ENCODE peak calls at places on chromosomes 13 and 19, in ten cellular contexts. One of them, this sample, is unnamed.

GRCh38 chr13:41631296-41631965 is 174.1 kb downstream of the RGCC start:
- DNase-seq in psoas muscle: no peak
- DNase-seq in stimulated activated CD4-positive, alpha-beta T cell treated with anti-CD3 and anti-CD28 coated beads, TNF-alpha, amount 100 ng/mL, for 1 hour: no peak
- DNase-seq in T1000: no peak
- DNase-seq in HFFc6: no peak
- DNase-seq in uterus: no peak
- DNase-seq in activated CD8-positive, alpha-beta memory T cell treated with anti-CD3 and anti-CD28 coated beads for 1 hour: no peak
- DNase-seq in NCI-H146: no peak
- DNase-seq in ELR: peak; percentile 79
- DNase-seq in GM10248: no peak
- DNase-seq in this sample: no peak

GRCh38 chr19:55345101-55345817 is 5.6 kb downstream of the KMT5C start:
- DNase-seq in HFFc6: no peak
- DNase-seq in NCI-H146: no peak
- DNase-seq in psoas muscle: no peak
- DNase-seq in ELR: no peak
- DNase-seq in T1000: no peak
- DNase-seq in uterus: no peak
- DNase-seq in GM10248: no peak
- DNase-seq in activated CD8-positive, alpha-beta memory T cell treated with anti-CD3 and anti-CD28 coated beads for 1 hour: no peak
- DNase-seq in stimulated activated CD4-positive, alpha-beta T cell treated with anti-CD3 and anti-CD28 coated beads, TNF-alpha, amount 100 ng/mL, for 1 hour: no peak
- DNase-seq in this sample: no peak

GRCh38 chr13:98370806-98371553 is 193.9 kb upstream of the RNF113B start:
- DNase-seq in activated CD8-positive, alpha-beta memory T cell treated with anti-CD3 and anti-CD28 coated beads for 1 hour: no peak
- DNase-seq in uterus: peak; percentile 72
- DNase-seq in GM10248: no peak
- DNase-seq in psoas muscle: peak; percentile 61
- DNase-seq in T1000: no peak
- DNase-seq in ELR: peak; percentile 68
- DNase-seq in NCI-H146: no peak
- DNase-seq in HFFc6: peak; percentile 86
- DNase-seq in stimulated activated CD4-positive, alpha-beta T cell treated with anti-CD3 and anti-CD28 coated beads, TNF-alpha, amount 100 ng/mL, for 1 hour: no peak
- DNase-seq in this sample: no peak

GRCh38 chr13:109165417-109165904 is 536.0 kb downstream of the MYO16 start:
- DNase-seq in T1000: no peak
- DNase-seq in uterus: no peak
- DNase-seq in ELR: no peak
- DNase-seq in stimulated activated CD4-positive, alpha-beta T cell treated with anti-CD3 and anti-CD28 coated beads, TNF-alpha, amount 100 ng/mL, for 1 hour: no peak
- DNase-seq in HFFc6: no peak
- DNase-seq in activated CD8-positive, alpha-beta memory T cell treated with anti-CD3 and anti-CD28 coated beads for 1 hour: no peak
- DNase-seq in NCI-H146: no peak
- DNase-seq in psoas muscle: no peak
- DNase-seq in GM10248: no peak
- DNase-seq in this sample: no peak

GRCh38 chr13:51769455-51770127 is 34.4 kb downstream of the DHRS12 start:
- DNase-seq in NCI-H146: no peak
- DNase-seq in GM10248: no peak
- DNase-seq in T1000: no peak
- DNase-seq in uterus: peak; percentile 86
- DNase-seq in psoas muscle: peak; percentile 84
- DNase-seq in activated CD8-positive, alpha-beta memory T cell treated with anti-CD3 and anti-CD28 coated beads for 1 hour: no peak
- DNase-seq in stimulated activated CD4-positive, alpha-beta T cell treated with anti-CD3 and anti-CD28 coated beads, TNF-alpha, amount 100 ng/mL, for 1 hour: no peak
- DNase-seq in HFFc6: no peak
- DNase-seq in ELR: no peak
- DNase-seq in this sample: no peak

GRCh38 chr13:72696590-72696989 is 30.8 kb downstream of the MZT1 start:
- DNase-seq in ELR: peak; percentile 59
- DNase-seq in NCI-H146: peak; percentile 14
- DNase-seq in uterus: no peak
- DNase-seq in T1000: no peak
- DNase-seq in psoas muscle: no peak
- DNase-seq in HFFc6: peak; percentile 8
- DNase-seq in GM10248: no peak
- DNase-seq in activated CD8-positive, alpha-beta memory T cell treated with anti-CD3 and anti-CD28 coated beads for 1 hour: no peak
- DNase-seq in stimulated activated CD4-positive, alpha-beta T cell treated with anti-CD3 and anti-CD28 coated beads, TNF-alpha, amount 100 ng/mL, for 1 hour: no peak
- DNase-seq in this sample: no peak

GRCh38 chr13:51731759-51732158 is 72.2 kb downstream of the DHRS12 start:
- DNase-seq in ELR: peak; percentile 51
- DNase-seq in psoas muscle: no peak
- DNase-seq in activated CD8-positive, alpha-beta memory T cell treated with anti-CD3 and anti-CD28 coated beads for 1 hour: no peak
- DNase-seq in uterus: no peak
- DNase-seq in NCI-H146: no peak
- DNase-seq in HFFc6: peak; percentile 48
- DNase-seq in stimulated activated CD4-positive, alpha-beta T cell treated with anti-CD3 and anti-CD28 coated beads, TNF-alpha, amount 100 ng/mL, for 1 hour: no peak
- DNase-seq in T1000: no peak
- DNase-seq in GM10248: no peak
- DNase-seq in this sample: no peak

GRCh38 chr13:94617389-94618000 is 15.8 kb downstream of the GPR180 start:
- DNase-seq in HFFc6: no peak
- DNase-seq in T1000: no peak
- DNase-seq in ELR: peak; percentile 44
- DNase-seq in NCI-H146: peak; percentile 42
- DNase-seq in activated CD8-positive, alpha-beta memory T cell treated with anti-CD3 and anti-CD28 coated beads for 1 hour: no peak
- DNase-seq in GM10248: no peak
- DNase-seq in psoas muscle: no peak
- DNase-seq in stimulated activated CD4-positive, alpha-beta T cell treated with anti-CD3 and anti-CD28 coated beads, TNF-alpha, amount 100 ng/mL, for 1 hour: no peak
- DNase-seq in uterus: no peak
- DNase-seq in this sample: no peak

GRCh38 chr13:71213252-71213821 is 653.7 kb downstream of the DACH1 start:
- DNase-seq in T1000: no peak
- DNase-seq in HFFc6: no peak
- DNase-seq in activated CD8-positive, alpha-beta memory T cell treated with anti-CD3 and anti-CD28 coated beads for 1 hour: no peak
- DNase-seq in NCI-H146: no peak
- DNase-seq in ELR: peak; percentile 8
- DNase-seq in stimulated activated CD4-positive, alpha-beta T cell treated with anti-CD3 and anti-CD28 coated beads, TNF-alpha, amount 100 ng/mL, for 1 hour: no peak
- DNase-seq in psoas muscle: no peak
- DNase-seq in uterus: no peak
- DNase-seq in GM10248: no peak
- DNase-seq in this sample: no peak

GRCh38 chr13:23609414-23610186 is 39.4 kb downstream of the TNFRSF19 start:
- DNase-seq in GM10248: no peak
- DNase-seq in psoas muscle: no peak
- DNase-seq in NCI-H146: no peak
- DNase-seq in HFFc6: peak; percentile 39
- DNase-seq in T1000: no peak
- DNase-seq in stimulated activated CD4-positive, alpha-beta T cell treated with anti-CD3 and anti-CD28 coated beads, TNF-alpha, amount 100 ng/mL, for 1 hour: no peak
- DNase-seq in ELR: peak; percentile 55
- DNase-seq in uterus: peak; percentile 57
- DNase-seq in activated CD8-positive, alpha-beta memory T cell treated with anti-CD3 and anti-CD28 coated beads for 1 hour: no peak
- DNase-seq in this sample: no peak

GRCh38 chr19:6707011-6707657 is 13.3 kb downstream of the C3 start:
- DNase-seq in T1000: no peak
- DNase-seq in psoas muscle: peak; percentile 23
- DNase-seq in ELR: no peak
- DNase-seq in activated CD8-positive, alpha-beta memory T cell treated with anti-CD3 and anti-CD28 coated beads for 1 hour: no peak
- DNase-seq in GM10248: no peak
- DNase-seq in uterus: no peak
- DNase-seq in NCI-H146: no peak
- DNase-seq in stimulated activated CD4-positive, alpha-beta T cell treated with anti-CD3 and anti-CD28 coated beads, TNF-alpha, amount 100 ng/mL, for 1 hour: no peak
- DNase-seq in HFFc6: no peak
- DNase-seq in this sample: no peak

GRCh38 chr13:44842158-44842557 is 147.1 kb downstream of the NUFIP1 start:
- DNase-seq in GM10248: no peak
- DNase-seq in uterus: no peak
- DNase-seq in HFFc6: peak; percentile 57
- DNase-seq in activated CD8-positive, alpha-beta memory T cell treated with anti-CD3 and anti-CD28 coated beads for 1 hour: no peak
- DNase-seq in NCI-H146: no peak
- DNase-seq in psoas muscle: no peak
- DNase-seq in ELR: peak; percentile 76
- DNase-seq in stimulated activated CD4-positive, alpha-beta T cell treated with anti-CD3 and anti-CD28 coated beads, TNF-alpha, amount 100 ng/mL, for 1 hour: no peak
- DNase-seq in T1000: no peak
- DNase-seq in this sample: no peak

GRCh38 chr13:52393572-52394357 is 12.2 kb downstream of the THSD1 start:
- DNase-seq in NCI-H146: no peak
- DNase-seq in ELR: no peak
- DNase-seq in psoas muscle: no peak
- DNase-seq in T1000: no peak
- DNase-seq in stimulated activated CD4-positive, alpha-beta T cell treated with anti-CD3 and anti-CD28 coated beads, TNF-alpha, amount 100 ng/mL, for 1 hour: no peak
- DNase-seq in uterus: no peak
- DNase-seq in HFFc6: no peak
- DNase-seq in activated CD8-positive, alpha-beta memory T cell treated with anti-CD3 and anti-CD28 coated beads for 1 hour: no peak
- DNase-seq in GM10248: no peak
- DNase-seq in this sample: no peak

GRCh38 chr13:66076417-66076816 is 1153.7 kb downstream of the PCDH9 start:
- DNase-seq in GM10248: no peak
- DNase-seq in NCI-H146: no peak
- DNase-seq in HFFc6: peak; percentile 48
- DNase-seq in psoas muscle: no peak
- DNase-seq in stimulated activated CD4-positive, alpha-beta T cell treated with anti-CD3 and anti-CD28 coated beads, TNF-alpha, amount 100 ng/mL, for 1 hour: no peak
- DNase-seq in ELR: peak; percentile 75
- DNase-seq in uterus: no peak
- DNase-seq in T1000: no peak
- DNase-seq in activated CD8-positive, alpha-beta memory T cell treated with anti-CD3 and anti-CD28 coated beads for 1 hour: no peak
- DNase-seq in this sample: no peak

GRCh38 chr13:111480976-111481375 is 160.5 kb downstream of the TEX29 start:
- DNase-seq in NCI-H146: peak; percentile 99
- DNase-seq in ELR: no peak
- DNase-seq in HFFc6: no peak
- DNase-seq in T1000: no peak
- DNase-seq in GM10248: no peak
- DNase-seq in stimulated activated CD4-positive, alpha-beta T cell treated with anti-CD3 and anti-CD28 coated beads, TNF-alpha, amount 100 ng/mL, for 1 hour: no peak
- DNase-seq in uterus: no peak
- DNase-seq in activated CD8-positive, alpha-beta memory T cell treated with anti-CD3 and anti-CD28 coated beads for 1 hour: no peak
- DNase-seq in psoas muscle: no peak
- DNase-seq in this sample: peak; percentile 19

GRCh38 chr13:73336789-73337188 is 278.0 kb downstream of the KLF5 start:
- DNase-seq in ELR: peak; percentile 48
- DNase-seq in activated CD8-positive, alpha-beta memory T cell treated with anti-CD3 and anti-CD28 coated beads for 1 hour: no peak
- DNase-seq in GM10248: no peak
- DNase-seq in T1000: no peak
- DNase-seq in stimulated activated CD4-positive, alpha-beta T cell treated with anti-CD3 and anti-CD28 coated beads, TNF-alpha, amount 100 ng/mL, for 1 hour: no peak
- DNase-seq in uterus: no peak
- DNase-seq in psoas muscle: no peak
- DNase-seq in HFFc6: no peak
- DNase-seq in NCI-H146: no peak
- DNase-seq in this sample: no peak

GRCh38 chr13:21240586-21240985 is 64.1 kb downstream of the MRPL57 start:
- DNase-seq in HFFc6: peak; percentile 70
- DNase-seq in GM10248: no peak
- DNase-seq in stimulated activated CD4-positive, alpha-beta T cell treated with anti-CD3 and anti-CD28 coated beads, TNF-alpha, amount 100 ng/mL, for 1 hour: no peak
- DNase-seq in psoas muscle: no peak
- DNase-seq in uterus: no peak
- DNase-seq in T1000: no peak
- DNase-seq in ELR: peak; percentile 82
- DNase-seq in activated CD8-positive, alpha-beta memory T cell treated with anti-CD3 and anti-CD28 coated beads for 1 hour: no peak
- DNase-seq in NCI-H146: no peak
- DNase-seq in this sample: no peak

GRCh38 chr19:1333789-1334188 is 48.1 kb downstream of the EFNA2 start:
- DNase-seq in GM10248: no peak
- DNase-seq in NCI-H146: no peak
- DNase-seq in ELR: no peak
- DNase-seq in activated CD8-positive, alpha-beta memory T cell treated with anti-CD3 and anti-CD28 coated beads for 1 hour: no peak
- DNase-seq in T1000: no peak
- DNase-seq in stimulated activated CD4-positive, alpha-beta T cell treated with anti-CD3 and anti-CD28 coated beads, TNF-alpha, amount 100 ng/mL, for 1 hour: no peak
- DNase-seq in psoas muscle: no peak
- DNase-seq in uterus: no peak
- DNase-seq in HFFc6: no peak
- DNase-seq in this sample: no peak